ENCODE peak calls at places on chromosomes 4 and X, in six cellular contexts. B, G, R, J, Y and M are unnamed samples.

GRCh38 chrX:75118296-75118695 is 37.8 kb downstream of the ABCB7 start:
- DNase-seq in Y (no peak), R (no peak), G (no peak), J (no peak), B (no peak), M (no peak)

GRCh38 chr4:3307486-3307885 is 14.7 kb downstream of the RGS12 start:
- DNase-seq in Y (no peak), B (peak), R (no peak), G (no peak), J (no peak), M (no peak)

GRCh38 chr4:94127707-94128328 is 79.8 kb upstream of the SMARCAD1 start:
- DNase-seq in Y (peak), J (peak), R (no peak), B (no peak), G (no peak), M (no peak)

GRCh38 chr4:105990933-105991332 is 95.7 kb downstream of the NPNT start:
- DNase-seq in R (peak), G (peak), J (peak), Y (no peak), B (peak), M (peak)

GRCh38 chrX:148698221-148698620 is 197.8 kb downstream of the AFF2 start:
- DNase-seq in Y (no peak), J (no peak), R (no peak), G (no peak), B (no peak), M (no peak)

GRCh38 chrX:44012484-44013096 is 39.4 kb upstream of the NDP start:
- DNase-seq in B (peak), G (peak), Y (peak), R (peak), J (no peak), M (no peak)

GRCh38 chr4:47856713-47857112 is 18.8 kb upstream of the CORIN start:
- DNase-seq in G (no peak), Y (no peak), R (no peak), J (no peak), B (no peak), M (no peak)

GRCh38 chr4:167274346-167274745 is 40.1 kb upstream of the SPOCK3 start:
- DNase-seq in B (no peak), R (no peak), G (no peak), J (no peak), Y (no peak), M (no peak)

GRCh38 chr4:184684491-184685189 is 35.1 kb downstream of the PRIMPOL start:
- DNase-seq in Y (no peak), J (no peak), R (no peak), B (no peak), G (peak), M (no peak)

GRCh38 chr4:47674173-47674572 is 163.7 kb downstream of the CORIN start:
- DNase-seq in B (no peak), G (no peak), R (no peak), Y (no peak), J (no peak), M (no peak)

GRCh38 chrX:118807151-118808017 is 16.2 kb upstream of the ZCCHC12 start:
- DNase-seq in R (peak), Y (peak), G (peak), J (peak), B (no peak), M (peak)

DNA sequence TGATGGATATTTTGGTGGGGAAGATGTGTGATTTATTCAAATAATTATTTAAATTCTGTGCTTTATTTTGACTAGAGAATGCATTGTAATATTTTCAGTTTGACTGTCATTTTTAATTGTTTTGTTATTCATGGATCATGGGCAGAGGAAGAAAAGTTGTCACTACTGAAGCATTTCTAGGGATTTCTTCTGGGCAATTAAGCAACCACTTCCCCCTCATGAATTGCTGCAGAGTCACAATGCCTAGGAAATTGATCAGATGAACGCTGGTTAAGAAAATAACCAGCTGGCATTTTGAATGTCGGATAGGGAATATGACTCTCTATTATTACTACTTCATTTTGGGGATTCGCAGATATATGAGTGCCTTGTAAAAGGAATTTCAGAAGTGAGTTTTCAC is 283.3 kb downstream of the IL15 start:
- DNase-seq in R (no peak), Y (no peak), J (no peak), B (no peak), G (no peak), M (no peak)
- TF ChIP-seq EP300 in R (no peak), Y (no peak), J (no peak), B (no peak), G (no peak), M (no peak)

DNA sequence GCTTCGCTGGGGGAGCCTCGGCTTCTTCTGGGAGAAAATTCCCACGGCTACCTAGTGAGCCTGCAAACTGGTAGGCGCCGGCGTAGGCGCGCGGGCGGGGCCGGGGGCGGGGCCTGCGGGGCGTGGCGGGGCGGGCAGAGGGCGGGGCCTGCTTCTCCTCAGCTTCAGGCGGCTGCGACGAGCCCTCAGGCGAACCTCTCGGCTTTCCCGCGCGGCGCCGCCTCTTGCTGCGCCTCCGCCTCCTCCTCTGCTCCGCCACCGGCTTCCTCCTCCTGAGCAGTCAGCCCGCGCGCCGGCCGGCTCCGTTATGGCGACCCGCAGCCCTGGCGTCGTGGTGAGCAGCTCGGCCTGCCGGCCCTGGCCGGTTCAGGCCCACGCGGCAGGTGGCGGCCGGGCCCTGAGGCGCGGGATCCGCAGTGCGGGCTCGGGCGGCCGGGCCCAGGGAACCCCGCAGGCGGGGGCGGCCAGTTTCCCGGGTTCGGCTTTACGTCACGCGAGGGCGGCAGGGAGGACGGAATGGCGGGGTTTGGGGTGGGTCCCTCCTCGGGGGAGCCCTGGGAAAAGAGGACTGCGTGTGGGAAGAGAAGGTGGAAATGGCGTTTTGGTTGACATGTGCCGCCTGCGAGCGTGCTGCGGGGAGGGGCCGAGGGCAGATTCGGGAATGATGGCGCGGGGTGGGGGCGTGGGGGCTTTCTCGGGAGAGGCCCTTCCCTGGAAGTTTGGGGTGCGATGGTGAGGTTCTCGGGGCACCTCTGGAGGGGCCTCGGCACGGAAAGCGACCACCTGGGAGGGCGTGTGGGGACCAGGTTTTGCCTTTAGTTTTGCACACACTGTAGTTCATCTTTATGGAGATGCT is at the start of gene HPRT1:
- DNase-seq in R (peak), Y (peak), G (peak), J (peak), B (peak), M (peak)
- TF ChIP-seq EP300 in R (no peak), Y (no peak), G (no peak), J (no peak), B (no peak), M (no peak)

GRCh38 chr4:119656342-119656741 is 27.7 kb upstream of the PDE5A start:
- DNase-seq in R (no peak), B (no peak), Y (no peak), J (no peak), G (no peak), M (no peak)

GRCh38 chr4:119661231-119661630 is 32.6 kb upstream of the PDE5A start:
- DNase-seq in R (no peak), Y (no peak), B (no peak), J (no peak), G (no peak), M (no peak)

GRCh38 chr4:119663160-119663788 is 34.7 kb upstream of the PDE5A start:
- DNase-seq in J (no peak), B (no peak), Y (no peak), R (no peak), G (no peak), M (no peak)

GRCh38 chr4:119656986-119657635 is 28.5 kb upstream of the PDE5A start:
- DNase-seq in J (no peak), Y (no peak), R (no peak), B (no peak), G (no peak), M (no peak)

DNA sequence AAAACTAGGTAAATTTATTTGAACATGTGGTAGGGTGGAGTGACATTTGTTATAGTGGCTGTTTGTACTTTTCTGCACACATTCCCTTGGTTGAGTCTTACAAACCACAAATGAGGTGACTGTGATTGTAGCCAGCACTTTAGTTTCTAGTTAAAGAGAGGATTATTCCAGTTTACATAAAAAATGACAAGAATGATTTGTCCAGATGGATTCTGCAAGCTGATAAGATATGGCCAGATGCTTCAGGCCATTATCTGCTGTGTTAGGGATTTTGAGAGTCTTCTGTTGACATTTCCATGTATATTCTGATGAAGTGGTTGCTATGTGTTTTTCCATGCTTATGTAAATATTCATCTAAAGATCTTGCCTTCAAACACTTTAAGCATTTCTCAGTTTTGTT is 31.0 kb upstream of the PDE5A start:
- DNase-seq in G (no peak), R (no peak), Y (no peak), B (no peak), J (no peak), M (no peak)
- TF ChIP-seq EP300 in G (no peak), R (no peak), Y (no peak), B (no peak), J (no peak), M (no peak)

GRCh38 chr4:174538123-174538875 is 16.0 kb upstream of the HPGD start:
- DNase-seq in R (no peak), Y (no peak), J (no peak), G (no peak), B (no peak), M (no peak)
- TF ChIP-seq EP300 in R (no peak), Y (no peak), J (no peak), G (no peak), B (no peak), M (no peak)

GRCh38 chr4:1544861-1545275 is 138.6 kb upstream of the NKX1-1 start:
- DNase-seq in J (no peak), G (no peak), R (peak), Y (peak), B (no peak), M (no peak)
- TF ChIP-seq EP300 in J (no peak), G (no peak), R (no peak), Y (no peak), B (no peak), M (no peak)

GRCh38 chrX:10117864-10118377 is 38.9 kb upstream of the CLCN4 start:
- DNase-seq in B (no peak), Y (no peak), J (no peak), G (no peak), R (no peak), M (no peak)
- TF ChIP-seq EP300 in B (no peak), Y (no peak), J (no peak), G (no peak), R (no peak), M (no peak)

GRCh38 chrX:149877636-149878035 is 3.3 kb upstream of the MAGEA8 start:
- DNase-seq in J (no peak), Y (no peak), R (no peak), B (no peak), G (no peak), M (no peak)
- TF ChIP-seq EP300 in J (no peak), Y (no peak), R (no peak), B (no peak), G (no peak), M (no peak)

DNA sequence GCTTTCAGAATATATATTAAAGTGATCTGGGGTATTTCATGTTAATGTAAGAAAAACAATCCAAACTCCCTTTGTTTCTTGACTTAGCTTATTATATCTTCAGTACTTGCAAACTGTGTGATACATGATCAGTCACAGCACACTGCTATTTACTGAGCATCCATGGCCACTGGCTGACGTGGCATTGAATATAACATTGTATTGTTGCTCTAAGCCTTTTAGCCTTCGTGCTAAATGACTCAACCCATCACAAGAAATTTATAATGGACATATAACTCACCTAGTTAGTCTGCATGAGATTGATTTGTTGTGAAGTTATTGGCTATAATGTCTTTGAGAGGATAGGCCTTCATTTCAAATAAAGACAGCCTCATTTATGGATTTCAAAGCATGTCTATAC is 642.6 kb downstream of the IL1RAPL1 start:
- DNase-seq in G (no peak), B (no peak), R (no peak), J (no peak), Y (no peak), M (no peak)
- TF ChIP-seq EP300 in G (no peak), B (no peak), R (no peak), J (no peak), Y (no peak), M (no peak)

DNA sequence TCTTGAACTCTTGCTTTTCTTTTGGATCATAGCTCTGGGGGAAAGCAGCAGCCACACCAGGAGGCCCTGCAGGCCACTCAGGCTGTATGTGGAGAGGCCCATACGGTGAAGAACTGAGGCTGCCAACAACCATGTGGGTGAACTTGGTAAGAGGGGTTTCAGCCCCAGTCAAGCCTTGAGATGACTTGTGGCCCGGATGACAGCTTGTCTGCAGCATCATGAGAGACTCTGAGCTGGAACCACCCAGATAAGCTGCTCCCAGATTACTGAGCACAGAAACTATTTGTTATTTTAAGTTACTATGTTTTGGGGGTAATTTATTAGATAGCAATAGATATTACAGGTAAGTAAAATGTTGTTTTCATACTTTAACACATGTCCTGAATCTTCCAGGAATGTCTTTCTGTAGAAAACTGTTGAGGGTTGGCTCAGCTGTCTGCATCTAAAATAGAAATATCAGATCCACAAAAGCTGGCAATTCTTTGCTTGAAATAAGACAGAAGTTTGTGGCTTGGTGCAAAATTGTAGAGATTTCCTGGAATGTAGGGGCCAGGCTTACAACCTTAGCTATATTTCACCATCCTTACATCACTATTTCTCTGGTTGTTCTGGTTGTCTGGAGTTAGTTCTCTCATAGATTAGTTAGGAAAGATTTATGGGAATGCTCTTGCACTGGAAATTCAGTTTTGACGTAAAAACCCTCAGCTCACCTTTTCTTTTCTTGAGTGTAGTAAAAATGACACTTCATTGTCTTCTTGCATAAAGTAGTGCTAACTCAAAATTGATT is 272.1 kb downstream of the RAPGEF2 start:
- DNase-seq in Y (no peak), G (no peak), J (no peak), B (no peak), R (no peak), M (no peak)
- TF ChIP-seq EP300 in Y (no peak), G (no peak), J (no peak), B (no peak), R (no peak), M (no peak)